ENCODE peak calls at places on chromosomes 13 and 19, in eight cellular contexts. G, B, H, X, Z, D, T and P are unnamed samples.

GRCh38 chr13:93814658-93815057 is 588.1 kb downstream of the GPC6 start:
- DNase-seq in H (no peak), B (no peak), D (no peak), T (no peak), Z (no peak), G (no peak), X (no peak), P (no peak)

GRCh38 chr19:53182202-53182601 is 11.0 kb downstream of the ZNF665 start:
- DNase-seq in Z (peak), T (no peak), X (no peak), B (no peak), D (no peak), G (no peak), H (no peak), P (no peak)

GRCh38 chr19:7562646-7563393 is 27.3 kb downstream of the PNPLA6 start:
- DNase-seq in Z (no peak), D (no peak), H (no peak), X (no peak), G (no peak), B (no peak), T (no peak), P (no peak)

GRCh38 chr19:47445937-47446402 is 25.7 kb downstream of the SLC8A2 start:
- DNase-seq in B (no peak), T (no peak), H (no peak), Z (peak), D (peak), G (peak), X (peak), P (peak)

GRCh38 chr13:44004881-44005280 is 125.2 kb downstream of the LACC1 start:
- DNase-seq in G (no peak), B (no peak), T (no peak), H (no peak), Z (peak), X (no peak), D (no peak), P (peak)

GRCh38 chr19:38228491-38229439 is 4.7 kb upstream of the DPF1 start:
- DNase-seq in D (peak), B (no peak), Z (no peak), G (peak), X (no peak), H (no peak), T (no peak), P (peak)

GRCh38 chr19:30263719-30264440 is 108.3 kb upstream of the ZNF536 start:
- DNase-seq in B (no peak), D (no peak), Z (no peak), T (no peak), X (no peak), G (no peak), H (no peak), P (no peak)

GRCh38 chr19:46579286-46579944 is 21.7 kb upstream of the CALM3 start:
- DNase-seq in H (no peak), G (no peak), X (no peak), T (no peak), Z (peak), B (no peak), D (no peak), P (peak)

GRCh38 chr19:29255006-29255405 is 42.1 kb upstream of the UQCRFS1 start:
- DNase-seq in G (no peak), B (no peak), H (no peak), Z (no peak), D (no peak), T (no peak), X (no peak), P (no peak)

GRCh38 chr19:51691122-51692064 is 1.7 kb upstream of the SPACA6 start:
- DNase-seq in X (no peak), H (no peak), G (no peak), B (no peak), Z (peak), T (no peak), D (no peak), P (no peak)

GRCh38 chr19:36401475-36401874 is 17.0 kb downstream of the ZFP82 start:
- DNase-seq in B (no peak), G (no peak), H (no peak), D (no peak), X (no peak), T (no peak), Z (no peak), P (no peak)